ENCODE peak calls at places on chromosome 7, in five cellular contexts. E, D, L, Y and I are unnamed samples.

GRCh38 chr7:28768577-28769147 is 189.5 kb downstream of the TRIL start:
- DNase-seq in E (no peak), D (no peak), L (no peak), Y (no peak), I (no peak)

GRCh38 chr7:131557521-131558385 is 1.3 kb upstream of the PODXL start:
- DNase-seq in E (no peak), D (no peak), L (no peak), Y (no peak), I (no peak)

GRCh38 chr7:149799397-149800168 is 26.2 kb upstream of the ZNF467 start:
- DNase-seq in E (no peak), D (no peak), L (peak), Y (peak), I (peak)

GRCh38 chr7:130942211-130942964 is 208.4 kb upstream of the KLF14 start:
- DNase-seq in E (no peak), D (no peak), L (no peak), Y (peak), I (no peak)

GRCh38 chr7:47153571-47153970 is 428.3 kb downstream of the TNS3 start:
- DNase-seq in E (no peak), D (no peak), L (no peak), Y (peak), I (no peak)

GRCh38 chr7:94701555-94701973 is 45.6 kb upstream of the SGCE start:
- DNase-seq in E (no peak), D (no peak), L (no peak), Y (no peak), I (no peak)

GRCh38 chr7:82859106-82859850 is 303.4 kb downstream of the PCLO start:
- DNase-seq in E (peak), D (no peak), L (no peak), Y (no peak), I (peak)

GRCh38 chr7:139995034-139995915 is 67.5 kb downstream of the PARP12 start:
- DNase-seq in E (no peak), D (peak), L (no peak), Y (peak), I (no peak)

GRCh38 chr7:135326636-135327280 is 93.1 kb downstream of the STRA8 start:
- DNase-seq in E (no peak), D (no peak), L (no peak), Y (no peak), I (no peak)

GRCh38 chr7:1938788-1939433 is 268.8 kb downstream of the ELFN1 start:
- DNase-seq in E (no peak), D (no peak), L (no peak), Y (no peak), I (no peak)

GRCh38 chr7:98733036-98733435 is 116.0 kb downstream of the NPTX2 start:
- DNase-seq in E (peak), D (no peak), L (peak), Y (no peak), I (peak)

GRCh38 chr7:476736-477360 is 42.8 kb downstream of the PDGFA start:
- DNase-seq in E (no peak), D (no peak), L (no peak), Y (no peak), I (no peak)

GRCh38 chr7:133571066-133571465 is 318.2 kb downstream of the EXOC4 start:
- DNase-seq in E (peak), D (no peak), L (no peak), Y (no peak), I (no peak)

GRCh38 chr7:128453836-128454804 is 1.6 kb upstream of the HILPDA start:
- DNase-seq in E (no peak), D (peak), L (no peak), Y (peak), I (no peak)